ENCODE peak calls at places on chromosomes 5 and 9, in five cellular contexts. K is MCF 10A; W is AML-193; P is uterus; G is Jurkat, Clone E6-1. U is an unnamed sample.

GRCh38 chr9:71741841-71742648 is 26.3 kb downstream of the CEMIP2 start:
- DNase-seq in K (no peak), W (no peak), P (no peak), G (no peak), U (no peak)

GRCh38 chr5:62206150-62206829 is 99.7 kb upstream of the KIF2A start:
- DNase-seq in K (peak), W (no peak), P (no peak), G (no peak), U (peak)

GRCh38 chr9:23672121-23672520 is 153.9 kb downstream of the ELAVL2 start:
- DNase-seq in K (no peak), W (no peak), P (no peak), G (no peak), U (no peak)

GRCh38 chr5:10733426-10733825 is 27.6 kb downstream of the DAP start:
- DNase-seq in K (no peak), W (no peak), P (no peak), G (no peak), U (no peak)

GRCh38 chr5:80754900-80755299 is 100.1 kb upstream of the DHFR start:
- DNase-seq in K (no peak), W (no peak), P (no peak), G (no peak), U (peak)

GRCh38 chr9:133257398-133258053 is 17.5 kb downstream of the ABO start:
- DNase-seq in K (no peak), W (no peak), P (no peak), G (peak), U (no peak)

GRCh38 chr5:3324421-3325101 is 271.1 kb upstream of the IRX1 start:
- DNase-seq in K (peak), W (no peak), P (no peak), G (peak), U (no peak)

GRCh38 chr5:178279723-178280438 is 47.3 kb upstream of the PHYKPL start:
- DNase-seq in K (peak), W (peak), P (peak), G (no peak), U (peak)

GRCh38 chr5:1474183-1474839 is 29.1 kb upstream of the SLC6A3 start:
- DNase-seq in K (no peak), W (no peak), P (peak), G (no peak), U (no peak)

GRCh38 chr9:14652729-14653377 is 40.4 kb downstream of the ZDHHC21 start:
- DNase-seq in K (peak), W (peak), P (no peak), G (no peak), U (peak)

U was measured in Kasumi-1.